ENCODE peak calls at places on chromosomes 2 and 18, in five cellular contexts. U is sigmoid colon, P is HepG2, Y is K562, M is transverse colon. E is an unnamed sample. For H3K4me1, the result is how much of the 10 kb centered on the place peaks cover.

GRCh38 chr2:176251928-176252327 is 17.3 kb upstream of the MTX2 start:
- DNase-seq in P (no peak), Y (no peak), M (no peak), U (no peak), E (no peak)

GRCh38 chr18:7592305-7593071 is 25.4 kb downstream of the PTPRM start:
- DNase-seq in Y (no peak), U (no peak), P (no peak), M (no peak), E (no peak)

GRCh38 chr2:200695178-200695930 is 109.5 kb downstream of the AOX1 start:
- DNase-seq in U (no peak), M (no peak), Y (no peak), P (no peak), E (peak)

GRCh38 chr18:45667056-45667455 is 51.8 kb downstream of the SLC14A2 start:
- DNase-seq in P (no peak), M (no peak), U (no peak), Y (no peak), E (no peak)

GRCh38 chr2:158321264-158321663 is 135.3 kb downstream of the CCDC148 start:
- DNase-seq in Y (peak), P (no peak), M (no peak), U (no peak), E (no peak)

GRCh38 chr18:80148316-80149199 is 39.5 kb downstream of the ADNP2 start:
- DNase-seq in Y (no peak), P (no peak), M (no peak), U (no peak), E (peak)

GRCh38 chr18:63604791-63605567 is 17.8 kb downstream of the SERPINB13 start:
- DNase-seq in Y (no peak), M (no peak), P (no peak), U (no peak), E (no peak)

GRCh38 chr18:51070545-51070944 is 40.5 kb downstream of the SMAD4 start:
- DNase-seq in Y (no peak), M (no peak), P (no peak), U (no peak), E (no peak)

GRCh38 chr2:229843613-229844012 is 78.2 kb downstream of the TRIP12 start:
- DNase-seq in P (no peak), Y (no peak), U (no peak), M (no peak), E (no peak)

GRCh38 chr2:40716879-40717278 is 265.0 kb upstream of the SLC8A1 start:
- DNase-seq in M (no peak), U (no peak), Y (no peak), P (no peak), E (no peak)

GRCh38 chr18:70649683-70650082 is 360.8 kb downstream of the SOCS6 start:
- DNase-seq in Y (no peak), P (no peak), M (no peak), U (no peak), E (no peak)

GRCh38 chr2:226664140-226664539 is 135.5 kb downstream of the IRS1 start:
- DNase-seq in Y (no peak), M (no peak), U (no peak), P (no peak), E (peak)

GRCh38 chr2:18346364-18346763 is 214.1 kb downstream of the RDH14 start:
- DNase-seq in P (no peak), U (no peak), Y (no peak), M (no peak), E (no peak)

GRCh38 chr2:149329470-149330126 is 789 bp upstream of the LYPD6 start:
- DNase-seq in Y (no peak), U (peak), P (peak), M (peak), E (peak)

GRCh38 chr2:134712736-134713495 is 5.9 kb downstream of the TMEM163 start:
- DNase-seq in U (no peak), P (no peak), M (no peak), Y (no peak), E (no peak)

GRCh38 chr2:1081411-1082225 is 131.0 kb downstream of the SNTG2 start:
- DNase-seq in M (peak), Y (no peak), P (no peak), U (no peak), E (peak)

GRCh38 chr2:62184499-62185045 is 11.3 kb upstream of the B3GNT2 start:
- DNase-seq in M (no peak), P (no peak), U (no peak), Y (no peak), E (no peak)

GRCh38 chr2:44168684-44169154 is at the start of gene PPM1B:
- DNase-seq in Y (no peak), U (peak), P (no peak), M (peak), E (peak)

GRCh38 chr2:67234443-67234842 is 162.7 kb upstream of the ETAA1 start:
- DNase-seq in P (no peak), Y (no peak), U (peak), M (no peak), E (no peak)

GRCh38 chr2:226984461-226985226 is 148.8 kb downstream of the RHBDD1 start:
- DNase-seq in P (no peak), M (no peak), U (no peak), Y (peak), E (no peak)

GRCh38 chr2:120722603-120723421 is 12.9 kb upstream of the GLI2 start:
- DNase-seq in P (peak), Y (no peak), U (no peak), M (no peak), E (no peak)

GRCh38 chr18:34528177-34528576 is 181.9 kb upstream of the DTNA start:
- DNase-seq in M (no peak), U (no peak), P (no peak), Y (no peak), E (no peak)

GRCh38 chr2:126244937-126245336 is 411.0 kb upstream of the GYPC start:
- DNase-seq in P (peak), M (peak), U (no peak), Y (peak), E (no peak)

GRCh38 chr2:41879367-41879871 is 168.4 kb upstream of the PKDCC start:
- DNase-seq in P (peak), Y (no peak), U (no peak), M (no peak), E (no peak)

GRCh38 chr2:199490049-199490448 is 32.3 kb upstream of the SATB2 start:
- DNase-seq in P (no peak), Y (no peak), M (no peak), U (no peak), E (no peak)

GRCh38 chr2:121903037-121903689 is 147.7 kb downstream of the TSN start:
- DNase-seq in Y (no peak), M (peak), P (no peak), U (no peak), E (no peak)

GRCh38 chr2:196592331-196592911 is 47.1 kb upstream of the CCDC150 start:
- DNase-seq in P (no peak), U (no peak), M (no peak), Y (no peak), E (peak)

GRCh38 chr2:71785550-71785951 is 332.2 kb downstream of the DYSF start:
- DNase-seq in Y (no peak), U (no peak), M (no peak), P (no peak), E (no peak)

GRCh38 chr18:36934884-36935283 is 106.0 kb downstream of the KIAA1328 start:
- DNase-seq in P (no peak), U (no peak), M (no peak), Y (no peak), E (no peak)

GRCh38 chr18:5961097-5961827 is 65.9 kb upstream of the TMEM200C start:
- DNase-seq in P (no peak), Y (no peak), M (no peak), U (no peak), E (no peak)

GRCh38 chr2:29290293-29291052 is 175.3 kb downstream of the CLIP4 start:
- DNase-seq in P (no peak), M (no peak), Y (no peak), U (no peak), E (no peak)

GRCh38 chr2:33021542-33022259 is 74.9 kb downstream of the LTBP1 start:
- DNase-seq in U (no peak), P (no peak), M (no peak), Y (no peak), E (no peak)

GRCh38 chr2:33020883-33021282 is 74.1 kb downstream of the LTBP1 start:
- DNase-seq in Y (no peak), P (no peak), U (no peak), M (no peak), E (no peak)

GRCh38 chr2:33015421-33016142 is 68.8 kb downstream of the LTBP1 start:
- DNase-seq in Y (no peak), U (no peak), P (peak), M (peak), E (no peak)

GRCh38 chr2:33019796-33020195 is 73.0 kb downstream of the LTBP1 start:
- DNase-seq in M (no peak), Y (peak), U (no peak), P (no peak), E (no peak)

GRCh38 chr2:33018271-33018670 is 71.5 kb downstream of the LTBP1 start:
- DNase-seq in P (no peak), M (no peak), Y (no peak), U (no peak), E (no peak)
- H3K4me1 ChIP-seq in P (under half), M (under half), Y (under half), U (under half), E (under half)

GRCh38 chr2:11953258-11953657 is 206.8 kb downstream of the LPIN1 start:
- DNase-seq in M (no peak), P (no peak), Y (no peak), U (no peak), E (no peak)
- TF ChIP-seq POLR2AphosphoS5 in M (no peak), P (no peak), Y (no peak), U (no peak), E (no peak)

DNA sequence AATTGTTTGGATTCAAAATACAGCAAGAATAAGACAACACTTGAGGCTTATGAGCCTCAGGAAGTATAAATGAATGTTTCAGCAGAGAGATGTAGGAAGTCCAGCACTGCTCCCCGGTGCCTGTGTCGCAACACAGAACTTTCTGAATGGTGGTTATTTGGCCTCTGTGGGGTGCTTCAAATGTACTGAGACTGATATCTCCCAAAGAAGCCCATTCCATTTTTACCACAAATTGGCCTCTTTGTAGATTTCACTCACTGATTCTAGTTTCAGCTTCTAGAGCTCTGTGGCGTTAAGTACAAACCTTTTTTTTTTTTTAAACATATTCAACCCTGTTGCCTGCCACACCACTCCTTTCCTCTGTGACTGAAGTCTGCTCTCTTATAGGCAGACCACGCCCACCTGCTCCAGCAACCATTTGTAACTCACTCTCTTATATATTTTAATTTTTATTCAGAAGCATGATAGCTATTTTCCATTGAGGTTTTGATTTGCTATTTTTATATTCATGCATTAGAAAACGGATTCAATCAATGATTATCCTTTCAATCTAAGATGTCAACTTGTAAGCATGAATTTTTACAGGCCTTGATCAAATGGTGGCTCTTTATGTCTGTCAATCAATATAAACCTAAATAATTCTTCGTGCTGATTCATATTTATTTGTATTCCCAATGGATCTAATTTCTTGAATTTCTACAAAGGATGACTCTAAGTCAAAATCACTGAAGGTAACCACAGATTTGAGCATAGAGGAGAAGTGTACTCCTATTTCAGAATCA is 277.1 kb upstream of the CCDC68 start:
- DNase-seq in P (no peak), U (no peak), M (no peak), Y (no peak), E (no peak)
- TF ChIP-seq EP300 in P (no peak), U (no peak), M (no peak), Y (no peak), E (no peak)

GRCh38 chr2:24454258-24454657 is 36.8 kb upstream of the NCOA1 start:
- DNase-seq in U (no peak), Y (no peak), P (no peak), M (no peak), E (no peak)

GRCh38 chr2:24453379-24454073 is 37.5 kb upstream of the NCOA1 start:
- DNase-seq in P (no peak), M (no peak), U (no peak), Y (no peak), E (no peak)

GRCh38 chr2:24452499-24452878 is 38.6 kb upstream of the NCOA1 start:
- DNase-seq in U (no peak), P (no peak), M (no peak), Y (no peak), E (no peak)

GRCh38 chr2:24449348-24449747 is 41.7 kb upstream of the NCOA1 start:
- DNase-seq in M (no peak), U (no peak), Y (no peak), P (no peak), E (no peak)

GRCh38 chr2:24451805-24452498 is 39.1 kb upstream of the NCOA1 start:
- DNase-seq in U (no peak), M (no peak), Y (no peak), P (no peak), E (no peak)
- H3K4me1 ChIP-seq in U (under half), M (under half), Y (under half), P (under half), E (under half)

GRCh38 chr18:2948038-2948437 is 64.9 kb downstream of the LPIN2 start:
- DNase-seq in P (peak), U (no peak), Y (peak), M (no peak), E (no peak)
- TF ChIP-seq POLR2AphosphoS5 in P (no peak), U (no peak), Y (no peak), M (no peak), E (no peak)

E was measured in upper lobe of left lung.